ENCODE peak calls at places on chromosomes 7 and 10, in five cellular contexts. Z is GM23338, T is pancreas, D is BJ, W is heart right ventricle. S is an unnamed sample.

GRCh38 chr10:121300723-121301122 is 297.5 kb downstream of the FGFR2 start:
- DNase-seq in T (no peak), W (no peak), D (no peak), Z (no peak), S (no peak)

GRCh38 chr10:89235073-89235798 is 16.3 kb downstream of the LIPA start:
- DNase-seq in T (peak; percentile 64), W (peak; percentile 45), Z (no peak), D (no peak), S (no peak)

GRCh38 chr7:50962962-50963374 is 180.3 kb upstream of the GRB10 start:
- DNase-seq in D (peak; percentile 8), W (peak; percentile 80), T (peak; percentile 85), Z (no peak), S (no peak)

GRCh38 chr10:26544932-26545331 is 106.8 kb downstream of the APBB1IP start:
- DNase-seq in D (no peak), Z (no peak), T (no peak), W (no peak), S (peak; percentile 33)

GRCh38 chr7:159169391-159169790 is 24.7 kb upstream of the VIPR2 start:
- DNase-seq in T (no peak), W (no peak), Z (no peak), D (no peak), S (no peak)

GRCh38 chr10:112565434-112566053 is 118.5 kb downstream of the VTI1A start:
- DNase-seq in W (no peak), T (no peak), Z (peak; percentile 87), D (no peak), S (peak; percentile 5)

GRCh38 chr10:48574322-48574796 is 30.5 kb downstream of the ARHGAP22 start:
- DNase-seq in D (no peak), W (no peak), Z (no peak), T (no peak), S (peak; percentile 30)

GRCh38 chr7:142685877-142686508 is 63.3 kb upstream of the PRSS1 start:
- DNase-seq in T (no peak), Z (no peak), W (no peak), D (no peak), S (no peak)

GRCh38 chr7:87564290-87564963 is 36.3 kb downstream of the ABCB1 start:
- DNase-seq in T (peak; percentile 36), W (no peak), Z (peak; percentile 77), D (no peak), S (no peak)

GRCh38 chr7:22255342-22255741 is 101.6 kb downstream of the RAPGEF5 start:
- DNase-seq in W (no peak), D (no peak), Z (no peak), T (peak; percentile 29), S (no peak)

GRCh38 chr10:114042895-114043531 is 653 bp upstream of the ADRB1 start:
- DNase-seq in D (no peak), W (peak; percentile 60), Z (peak; percentile 76), T (peak; percentile 48), S (peak; percentile 73)

GRCh38 chr10:15725603-15726002 is 5.9 kb upstream of the ITGA8 start:
- DNase-seq in W (no peak), Z (peak; percentile 56), D (no peak), T (no peak), S (no peak)

GRCh38 chr7:106038916-106039315 is 73.2 kb downstream of the SYPL1 start:
- DNase-seq in T (no peak), W (no peak), Z (no peak), D (no peak), S (no peak)

GRCh38 chr10:73810735-73811465 is 498 bp downstream of the NDST2 start:
- DNase-seq in W (peak; percentile 54), D (no peak), Z (peak; percentile 66), T (peak; percentile 46), S (peak; percentile 71)

DNA sequence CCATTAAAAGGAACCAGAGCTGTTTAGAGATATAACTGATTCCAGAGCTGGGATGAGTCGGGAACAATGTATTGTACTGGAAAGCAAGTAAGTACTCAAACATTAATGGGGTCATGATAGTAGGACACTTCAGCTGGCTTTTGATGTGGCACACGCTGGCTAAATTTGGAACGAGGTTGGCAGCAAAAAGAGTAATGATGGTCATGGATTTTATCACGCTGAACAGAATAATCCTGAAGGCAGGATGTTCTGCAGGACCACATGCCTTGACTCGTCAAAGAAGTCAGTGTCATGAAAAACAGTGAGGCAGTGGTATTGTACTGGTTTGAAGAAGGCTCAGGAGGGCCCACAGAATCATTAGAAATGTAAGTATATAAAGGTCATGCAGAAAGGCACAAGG is 220.3 kb downstream of the SNX13 start:
- DNase-seq in D (no peak), Z (no peak), W (no peak), T (no peak), S (no peak)
- H3K4me3 ChIP-seq in D (no peak overlapping the region), Z (no peak overlapping the region), W (no peak overlapping the region), T (no peak overlapping the region), S (no peak overlapping the region)

GRCh38 chr7:132654150-132654549 is 77.9 kb upstream of the PLXNA4 start:
- DNase-seq in T (no peak), Z (peak; percentile 76), D (no peak), W (no peak), S (no peak)
- TF ChIP-seq CTCF in T (no peak), Z (peak; percentile 65), D (peak; percentile 29), W (peak; percentile 28), S (peak; percentile 62)

DNA sequence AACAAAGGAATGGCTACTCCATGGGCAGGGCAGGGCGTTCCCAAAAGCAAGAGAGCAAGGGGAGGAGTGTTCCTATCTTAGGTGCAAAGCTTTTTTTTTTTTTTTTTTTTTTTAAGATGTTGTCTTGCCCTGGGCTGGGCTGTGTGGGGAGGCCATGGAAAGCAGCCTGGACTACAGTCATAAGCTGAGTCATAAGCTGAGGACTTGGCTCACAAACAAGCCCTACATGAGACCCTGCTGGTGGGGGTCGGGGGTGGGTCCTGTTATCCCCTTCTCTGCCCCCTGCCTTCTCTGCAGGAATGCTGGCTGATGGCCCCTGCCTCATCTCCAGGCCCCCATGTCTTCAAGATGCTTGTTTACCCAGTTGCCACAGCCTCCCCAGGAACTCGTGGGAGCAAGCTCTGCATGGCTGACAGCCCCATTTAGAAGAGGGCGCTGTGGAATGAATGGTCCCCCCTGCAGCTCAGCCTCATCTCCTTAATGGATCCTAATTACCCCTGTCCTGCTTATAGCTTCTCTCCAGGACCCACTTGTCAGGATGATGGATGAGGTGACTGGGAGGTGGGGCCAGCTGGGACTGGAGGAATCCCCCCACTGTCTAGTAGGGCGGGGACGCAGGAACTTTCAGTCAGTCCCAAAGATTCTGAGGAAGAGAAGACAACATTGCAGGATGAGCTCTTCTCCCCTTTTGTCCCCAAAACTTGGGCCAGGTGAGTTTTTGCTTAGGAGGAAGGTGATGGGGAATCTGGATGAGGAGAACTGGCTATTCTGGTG is 340.8 kb upstream of the PODXL start:
- DNase-seq in T (no peak), Z (peak; percentile 42), D (peak; percentile 35), W (no peak), S (no peak)
- H3K27me3 ChIP-seq in T (no peaks in the 10 kb centered on the region), Z (peaks cover 24% of the 10 kb centered on the region), D (no peaks in the 10 kb centered on the region), W (peaks cover 22% of the 10 kb centered on the region), S (no peaks in the 10 kb centered on the region)

GRCh38 chr7:30596043-30596641 is 1.5 kb downstream of the GARS1 start:
- DNase-seq in T (no peak), D (no peak), Z (peak; percentile 43), W (no peak), S (no peak)

GRCh38 chr7:30595461-30596042 is 874 bp downstream of the GARS1 start:
- DNase-seq in T (no peak), D (no peak), Z (peak; percentile 15), W (no peak), S (no peak)

GRCh38 chr7:30598121-30598876 is 3.6 kb downstream of the GARS1 start:
- DNase-seq in Z (peak; percentile 18), W (no peak), T (no peak), D (no peak), S (no peak)

GRCh38 chr7:30594540-30595460 is at the start of gene GARS1:
- DNase-seq in W (peak; percentile 91), T (peak; percentile 84), D (peak; percentile 35), Z (peak; percentile 91), S (peak; percentile 97)

GRCh38 chr7:30596721-30597120 is 2.0 kb downstream of the GARS1 start:
- DNase-seq in W (no peak), D (no peak), Z (no peak), T (no peak), S (no peak)
- H3K4me3 ChIP-seq in W (peak overlapping the region; percentile 73), D (peak overlapping the region; percentile 92), Z (peak overlapping the region; percentile 96), T (no peak overlapping the region), S (peak overlapping the region; percentile 98)

DNA sequence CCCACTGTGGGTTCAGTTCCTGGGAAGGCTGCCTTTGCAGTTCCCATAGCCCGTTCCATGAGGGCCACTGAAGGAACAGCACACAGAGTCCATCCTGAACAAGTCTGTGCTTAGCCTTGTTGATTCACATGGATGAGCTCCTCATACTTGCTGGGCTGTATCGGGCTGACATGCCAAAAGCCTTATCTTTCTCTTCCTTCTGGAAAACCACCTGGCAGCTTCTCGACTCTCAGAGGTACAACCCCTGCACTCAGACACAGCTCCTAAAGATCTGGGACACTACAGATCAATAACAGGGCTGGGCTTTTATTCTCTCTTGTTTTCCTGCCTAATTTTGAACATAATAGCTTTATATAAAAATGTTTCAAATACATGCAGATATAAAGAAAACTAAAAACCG is 667.2 kb downstream of the SDK1 start:
- DNase-seq in Z (no peak), D (no peak), T (no peak), W (no peak), S (no peak)
- TF ChIP-seq CTCF in Z (no peak), D (no peak), T (no peak), W (no peak), S (no peak)

GRCh38 chr10:63267414-63268138 is 134.4 kb downstream of the NRBF2 start:
- DNase-seq in T (peak; percentile 29), Z (peak; percentile 69), D (peak; percentile 49), W (no peak), S (no peak)

GRCh38 chr10:63264852-63265617 is 131.9 kb downstream of the NRBF2 start:
- DNase-seq in D (no peak), W (no peak), T (peak; percentile 44), Z (peak; percentile 73), S (no peak)

GRCh38 chr10:63268139-63268797 is 135.1 kb downstream of the NRBF2 start:
- DNase-seq in D (no peak), W (no peak), Z (peak; percentile 41), T (no peak), S (no peak)

GRCh38 chr10:63266337-63267327 is 133.5 kb downstream of the NRBF2 start:
- DNase-seq in D (no peak), Z (peak; percentile 67), T (no peak), W (no peak), S (no peak)

GRCh38 chr10:63265646-63266207 is 132.6 kb downstream of the NRBF2 start:
- DNase-seq in D (no peak), Z (no peak), W (no peak), T (no peak), S (no peak)
- H3K27me3 ChIP-seq in D (no peaks in the 10 kb centered on the region), Z (no peaks in the 10 kb centered on the region), W (no peaks in the 10 kb centered on the region), T (no peaks in the 10 kb centered on the region), S (no peaks in the 10 kb centered on the region)

DNA sequence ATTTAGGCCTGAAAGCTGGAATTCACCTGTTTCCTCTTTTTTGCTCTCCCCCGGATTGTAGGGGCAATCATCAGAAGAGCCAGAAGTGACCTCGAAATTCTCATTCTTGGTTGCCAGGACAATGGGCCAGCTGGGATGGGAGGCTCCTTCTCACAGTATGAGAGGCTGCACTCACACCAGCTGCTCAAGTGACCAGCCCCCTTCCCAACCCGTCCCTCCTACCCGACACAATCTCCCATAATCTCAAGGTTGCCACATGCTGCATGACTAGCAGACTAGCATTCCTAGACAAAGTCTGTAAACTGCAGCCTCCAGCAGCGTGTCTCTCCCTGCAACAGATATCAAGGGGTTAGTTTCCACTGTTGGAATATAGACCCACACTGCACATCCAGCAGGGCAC is 110.3 kb downstream of the C1GALT1 start:
- DNase-seq in W (no peak), Z (peak; percentile 23), D (no peak), T (no peak), S (no peak)
- H3K4me3 ChIP-seq in W (no peak overlapping the region), Z (no peak overlapping the region), D (no peak overlapping the region), T (no peak overlapping the region), S (no peak overlapping the region)

S was measured in GM06990.